ENCODE peak calls at places on chromosomes 11 and 22, in nine cellular contexts. R is naive thymus-derived CD4-positive, alpha-beta T cell; U is glutamatergic neuron; L is H7; M is PC-3; C is EH; J is M059J; X is EL; N is NCI-H748 treated with DMSO at 0.1 percent for 48 hours. Z is an unnamed sample.

GRCh38 chr11:49405743-49406142 is 197.3 kb upstream of the FOLH1 start:
- DNase-seq in U (no peak), L (no peak), J (no peak), R (no peak), X (no peak), C (no peak), M (no peak), N (no peak), Z (no peak)

GRCh38 chr11:1055109-1055703 is 18.7 kb upstream of the MUC6 start:
- DNase-seq in J (no peak), X (no peak), R (no peak), M (no peak), N (no peak), C (no peak), L (no peak), U (no peak), Z (no peak)

GRCh38 chr11:62269654-62270278 is at the start of gene SCGB2A2:
- DNase-seq in U (no peak), C (no peak), J (peak), X (no peak), R (no peak), L (peak), M (peak), N (no peak), Z (no peak)

GRCh38 chr11:128841461-128842072 is 25.5 kb downstream of the KCNJ1 start:
- DNase-seq in J (no peak), R (no peak), M (no peak), L (no peak), U (no peak), N (no peak), C (no peak), X (no peak), Z (no peak)

GRCh38 chr11:81644239-81644840 is 1089.3 kb downstream of the FAM181B start:
- DNase-seq in N (peak), L (peak), X (peak), U (no peak), J (peak), M (peak), R (peak), C (peak), Z (no peak)

GRCh38 chr11:10352911-10353550 is 48.2 kb downstream of the ADM start:
- DNase-seq in C (no peak), N (no peak), L (no peak), M (no peak), R (no peak), J (no peak), X (no peak), U (no peak), Z (no peak)

GRCh38 chr11:10267821-10268220 is 26.2 kb downstream of the SBF2 start:
- DNase-seq in R (no peak), J (no peak), M (no peak), U (no peak), X (peak), N (no peak), C (peak), L (no peak), Z (no peak)

GRCh38 chr11:78030429-78031325 is 7.6 kb upstream of the KCTD14 start:
- DNase-seq in N (peak), U (no peak), M (peak), J (peak), R (no peak), X (peak), C (peak), L (no peak), Z (no peak)

GRCh38 chr22:26709617-26710390 is 52.4 kb downstream of the MIAT start:
- DNase-seq in L (no peak), C (peak), M (no peak), X (peak), R (no peak), U (no peak), N (no peak), J (peak), Z (no peak)

GRCh38 chr11:73313652-73314051 is 5.6 kb downstream of the ARHGEF17 start:
- DNase-seq in J (no peak), U (no peak), N (no peak), L (no peak), C (peak), M (no peak), R (no peak), X (peak), Z (no peak)

Z was measured in GOT3.